ENCODE peak calls at places on chromosomes 11 and 22, in nine cellular contexts. T, G, B, S, K, Y, O, M and I are unnamed samples. For H3K4me1, the result is how much of the 10 kb centered on the place peaks cover.

GRCh38 chr11:125376117-125376516 is 119.9 kb downstream of the FEZ1 start:
- DNase-seq in T (no peak), G (no peak), B (peak), S (no peak), K (peak), Y (peak), O (peak), M (no peak), I (no peak)

GRCh38 chr22:42685941-42686666 is 34.6 kb downstream of the A4GALT start:
- DNase-seq in T (no peak), G (no peak), B (peak), S (no peak), K (no peak), Y (no peak), O (no peak), M (no peak), I (no peak)

GRCh38 chr22:36406721-36407120 is 19.0 kb upstream of the MYH9 start:
- DNase-seq in T (no peak), G (no peak), B (no peak), S (no peak), K (no peak), Y (no peak), O (no peak), M (no peak), I (no peak)

GRCh38 chr11:69383946-69384547 is 90.1 kb downstream of the MYEOV start:
- DNase-seq in T (no peak), G (no peak), B (no peak), S (peak), K (no peak), Y (no peak), O (no peak), M (peak), I (no peak)

GRCh38 chr11:127035812-127036211 is 35.2 kb upstream of the KIRREL3 start:
- DNase-seq in T (no peak), G (no peak), B (no peak), S (no peak), K (no peak), Y (no peak), O (no peak), M (no peak), I (no peak)

GRCh38 chr22:41000941-41001721 is 50.0 kb downstream of the RBX1 start:
- DNase-seq in T (no peak), G (no peak), B (no peak), S (no peak), K (no peak), Y (no peak), O (no peak), M (no peak), I (no peak)

GRCh38 chr11:45217991-45218390 is 68.2 kb downstream of the SYT13 start:
- DNase-seq in T (no peak), G (no peak), B (no peak), S (no peak), K (no peak), Y (peak), O (no peak), M (no peak), I (no peak)

GRCh38 chr11:128830836-128831780 is 36.0 kb downstream of the KCNJ1 start:
- DNase-seq in T (peak), G (peak), B (peak), S (peak), K (peak), Y (peak), O (peak), M (peak), I (peak)

GRCh38 chr11:104522650-104523049 is 358.7 kb upstream of the PDGFD start:
- DNase-seq in T (no peak), G (no peak), B (no peak), S (no peak), K (peak), Y (no peak), O (no peak), M (no peak), I (peak)

GRCh38 chr11:17786824-17787525 is 52.4 kb downstream of the KCNC1 start:
- DNase-seq in T (no peak), G (no peak), B (peak), S (no peak), K (no peak), Y (peak), O (no peak), M (no peak), I (peak)

GRCh38 chr22:23534201-23534850 is 45.8 kb downstream of the IGLL1 start:
- DNase-seq in T (no peak), G (no peak), B (peak), S (no peak), K (no peak), Y (no peak), O (peak), M (peak), I (no peak)

GRCh38 chr11:90332415-90332814 is 109.6 kb upstream of the CHORDC1 start:
- DNase-seq in T (no peak), G (no peak), B (no peak), S (no peak), K (no peak), Y (peak), O (no peak), M (no peak), I (no peak)

GRCh38 chr11:125114518-125114917 is 3.1 kb upstream of the TMEM218 start:
- DNase-seq in T (no peak), G (no peak), B (no peak), S (no peak), K (no peak), Y (no peak), O (peak), M (no peak), I (no peak)

GRCh38 chr22:27153386-27153785 is 496.0 kb downstream of the MIAT start:
- DNase-seq in T (no peak), G (no peak), B (no peak), S (no peak), K (no peak), Y (no peak), O (no peak), M (no peak), I (peak)

GRCh38 chr22:27825174-27825573 is 23.6 kb upstream of the MN1 start:
- DNase-seq in T (peak), G (no peak), B (no peak), S (no peak), K (no peak), Y (no peak), O (no peak), M (no peak), I (no peak)

GRCh38 chr11:122038543-122038942 is 77.5 kb downstream of the BLID start:
- DNase-seq in T (no peak), G (no peak), B (no peak), S (no peak), K (no peak), Y (peak), O (no peak), M (no peak), I (peak)

GRCh38 chr11:131468565-131468964 is 98.2 kb downstream of the NTM start:
- DNase-seq in T (no peak), G (no peak), B (no peak), S (no peak), K (no peak), Y (no peak), O (no peak), M (no peak), I (no peak)

GRCh38 chr11:69010964-69011623 is 2.0 kb downstream of the MRGPRF start:
- DNase-seq in T (peak), G (no peak), B (peak), S (peak), K (peak), Y (peak), O (peak), M (no peak), I (peak)

GRCh38 chr11:67060111-67060522 is 3.5 kb downstream of the RHOD start:
- DNase-seq in T (no peak), G (no peak), B (no peak), S (no peak), K (no peak), Y (peak), O (peak), M (no peak), I (no peak)

GRCh38 chr11:32005786-32006406 is 85.0 kb upstream of the RCN1 start:
- DNase-seq in T (no peak), G (no peak), B (no peak), S (no peak), K (no peak), Y (peak), O (no peak), M (no peak), I (no peak)

GRCh38 chr11:127789887-127790286 is 789.3 kb upstream of the KIRREL3 start:
- DNase-seq in T (peak), G (no peak), B (no peak), S (no peak), K (no peak), Y (peak), O (peak), M (peak), I (no peak)

GRCh38 chr22:39595622-39596182 is 25.1 kb downstream of the CACNA1I start:
- DNase-seq in T (no peak), G (no peak), B (no peak), S (no peak), K (no peak), Y (no peak), O (no peak), M (no peak), I (no peak)

GRCh38 chr11:12397953-12398352 is 20.6 kb downstream of the PARVA start:
- DNase-seq in T (no peak), G (no peak), B (peak), S (no peak), K (no peak), Y (no peak), O (no peak), M (no peak), I (peak)

GRCh38 chr22:24580276-24580675 is 12.6 kb downstream of the LRRC75B start:
- DNase-seq in T (no peak), G (no peak), B (no peak), S (no peak), K (no peak), Y (peak), O (no peak), M (no peak), I (peak)

GRCh38 chr11:125229916-125230315 is 65.4 kb downstream of the PKNOX2 start:
- DNase-seq in T (no peak), G (no peak), B (no peak), S (no peak), K (no peak), Y (no peak), O (no peak), M (no peak), I (no peak)

GRCh38 chr11:65506316-65506769 is 7.5 kb downstream of the MALAT1 start:
- DNase-seq in T (no peak), G (no peak), B (no peak), S (no peak), K (no peak), Y (no peak), O (no peak), M (no peak), I (no peak)

DNA sequence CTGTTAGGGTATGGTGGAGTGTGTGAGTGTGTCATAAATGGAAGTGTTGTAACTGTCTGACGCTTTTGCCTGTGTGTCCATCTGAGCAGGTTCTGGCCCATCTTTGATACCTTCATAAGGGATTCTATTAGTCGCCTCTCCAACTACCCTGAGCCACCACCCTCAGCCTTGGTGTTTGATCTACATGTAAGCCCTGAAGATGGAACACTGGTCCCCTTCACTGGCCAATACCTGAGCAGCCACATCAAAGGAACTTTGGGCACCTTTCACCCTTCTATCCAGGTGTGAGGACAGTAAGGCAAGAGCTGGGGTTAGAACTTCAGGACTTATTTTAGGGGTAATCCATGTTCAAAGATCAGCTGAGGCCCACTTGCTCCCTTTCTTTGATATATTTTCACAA is 51.0 kb downstream of the DNHD1 start:
- DNase-seq in T (no peak), G (no peak), B (no peak), S (no peak), K (no peak), Y (no peak), O (no peak), M (no peak), I (no peak)
- H3K4me1 ChIP-seq in T (under half), G (under half), B (under half), S (under half), K (under half), Y (under half), O (under half), M (under half), I (under half)

DNA sequence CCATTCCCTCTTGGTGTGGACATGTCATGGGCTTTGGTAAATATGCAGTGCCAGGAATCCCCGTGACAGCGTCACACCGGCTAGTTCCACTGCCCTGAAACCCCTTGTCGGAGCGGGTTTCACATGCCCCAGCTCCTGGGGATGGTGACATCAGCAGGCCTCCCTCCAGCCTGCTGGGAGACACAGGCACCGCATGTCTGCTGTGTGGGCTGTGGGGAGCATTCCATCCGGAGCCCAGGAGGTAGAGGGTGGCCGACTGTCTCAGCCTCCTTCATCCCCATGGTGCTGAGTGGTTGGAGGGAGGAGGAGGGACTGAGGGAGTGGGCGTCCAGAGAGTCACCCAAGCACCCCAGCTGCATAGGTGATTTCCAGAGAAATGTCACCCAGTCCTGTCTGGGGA is 1161.1 kb downstream of the BRD1 start:
- DNase-seq in T (no peak), G (no peak), B (no peak), S (no peak), K (no peak), Y (no peak), O (no peak), M (no peak), I (no peak)
- H3K4me1 ChIP-seq in T (under half), G (under half), B (under half), S (under half), K (under half), Y (under half), O (under half), M (under half), I (under half)

GRCh38 chr22:30406400-30406799 is 9.6 kb downstream of the SEC14L2 start:
- DNase-seq in T (no peak), G (no peak), B (no peak), S (no peak), K (no peak), Y (no peak), O (no peak), M (no peak), I (no peak)
- H3K4me1 ChIP-seq in T (under half), G (under half), B (under half), S (under half), K (under half), Y (half or more), O (under half), M (under half), I (under half)

GRCh38 chr11:132475046-132475445 is 1057.3 kb downstream of the OPCML start:
- DNase-seq in T (no peak), G (no peak), B (no peak), S (no peak), K (no peak), Y (peak), O (no peak), M (no peak), I (no peak)
- H3K4me1 ChIP-seq in T (under half), G (under half), B (under half), S (under half), K (under half), Y (under half), O (under half), M (under half), I (under half)